ENCODE peak calls at places on chromosome 11, in six cellular contexts. V, G, D, F, T and I are unnamed samples.

GRCh38 chr11:71207996-71208774 is 44.2 kb downstream of the SHANK2 start:
- DNase-seq in V (no peak), G (no peak), D (no peak), F (no peak), T (no peak), I (no peak)

GRCh38 chr11:69419662-69420061 is 61.8 kb upstream of the LINC01488 start:
- DNase-seq in V (no peak), G (no peak), D (no peak), F (no peak), T (no peak), I (no peak)

GRCh38 chr11:46976182-46976854 is 39.8 kb downstream of the CSTPP1 start:
- DNase-seq in V (no peak), G (no peak), D (no peak), F (no peak), T (no peak), I (no peak)

GRCh38 chr11:67349036-67349435 is 4.3 kb downstream of the POLD4 start:
- DNase-seq in V (no peak), G (no peak), D (no peak), F (no peak), T (no peak), I (peak; percentile 54)

GRCh38 chr11:128766687-128767086 is 72.8 kb downstream of the FLI1 start:
- DNase-seq in V (no peak), G (no peak), D (no peak), F (no peak), T (no peak), I (no peak)

GRCh38 chr11:69634069-69634468 is 6.9 kb upstream of the CCND1 start:
- DNase-seq in V (no peak), G (no peak), D (no peak), F (no peak), T (no peak), I (no peak)

GRCh38 chr11:27205269-27205668 is 157.7 kb downstream of the CCDC34 start:
- DNase-seq in V (peak; percentile 53), G (no peak), D (no peak), F (no peak), T (no peak), I (no peak)

GRCh38 chr11:112310414-112310813 is 49.8 kb upstream of the PLET1 start:
- DNase-seq in V (peak; percentile 90), G (no peak), D (no peak), F (no peak), T (no peak), I (no peak)

GRCh38 chr11:70303070-70303469 is 32.6 kb downstream of the PPFIA1 start:
- DNase-seq in V (peak; percentile 44), G (no peak), D (no peak), F (peak; percentile 91), T (no peak), I (no peak)

GRCh38 chr11:1557168-1557884 is 14.7 kb downstream of the DUSP8 start:
- DNase-seq in V (no peak), G (no peak), D (no peak), F (no peak), T (no peak), I (no peak)

GRCh38 chr11:65150513-65151271 is 16.4 kb upstream of the SYVN1 start:
- DNase-seq in V (peak; percentile 98), G (peak; percentile 82), D (peak; percentile 90), F (peak; percentile 96), T (no peak), I (no peak)

GRCh38 chr11:2097356-2097997 is 41.7 kb downstream of the IGF2 start:
- DNase-seq in V (peak; percentile 22), G (no peak), D (no peak), F (peak; percentile 81), T (no peak), I (no peak)

GRCh38 chr11:2800655-2801531 is 84.7 kb downstream of the CDKN1C start:
- DNase-seq in V (no peak), G (no peak), D (no peak), F (no peak), T (no peak), I (no peak)

GRCh38 chr11:99015634-99016454 is 4.9 kb upstream of the CNTN5 start:
- DNase-seq in V (peak; percentile 74), G (peak; percentile 48), D (peak; percentile 12), F (peak; percentile 53), T (peak; percentile 67), I (peak; percentile 92)

GRCh38 chr11:1656061-1656441 is 26.5 kb downstream of the KRTAP5-5 start:
- DNase-seq in V (no peak), G (no peak), D (no peak), F (no peak), T (no peak), I (no peak)

GRCh38 chr11:59765068-59765770 is 10.0 kb downstream of the STX3 start:
- DNase-seq in V (no peak), G (no peak), D (no peak), F (no peak), T (no peak), I (no peak)

GRCh38 chr11:59758638-59759037 is 3.5 kb downstream of the STX3 start:
- DNase-seq in V (no peak), G (no peak), D (no peak), F (no peak), T (no peak), I (no peak)

GRCh38 chr11:59766542-59766941 is 11.4 kb downstream of the STX3 start:
- DNase-seq in V (no peak), G (no peak), D (no peak), F (no peak), T (no peak), I (no peak)

GRCh38 chr11:59759900-59760299 is 4.7 kb downstream of the STX3 start:
- DNase-seq in V (no peak), G (no peak), D (no peak), F (no peak), T (no peak), I (no peak)

DNA sequence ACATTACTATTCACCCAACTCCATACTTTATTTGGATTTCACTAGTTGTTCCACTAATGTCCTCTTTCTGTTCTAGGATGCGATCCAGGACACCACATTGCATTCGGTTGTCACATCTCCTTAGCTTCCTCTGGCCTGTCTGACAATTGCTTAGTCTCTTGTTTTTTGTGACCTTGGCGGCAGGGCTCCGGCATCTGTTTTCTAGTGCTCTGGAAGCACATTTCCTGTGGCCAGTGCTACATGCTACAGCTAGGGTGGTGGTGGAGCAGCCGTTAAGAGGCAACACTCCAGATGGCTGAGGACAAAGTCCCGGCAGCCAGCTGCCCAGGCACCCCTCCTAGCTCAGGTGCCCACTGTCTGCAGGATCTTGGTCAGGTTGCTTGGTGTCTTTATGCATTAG is 6.8 kb downstream of the STX3 start:
- DNase-seq in V (no peak), G (no peak), D (no peak), F (no peak), T (no peak), I (no peak)
- H3K79me2 ChIP-seq in V (peaks cover 96% of the 10 kb centered on the region), G (peaks cover 98% of the 10 kb centered on the region), D (peaks cover 89% of the 10 kb centered on the region), F (peaks cover 90% of the 10 kb centered on the region), T (peaks cover 90% of the 10 kb centered on the region), I (no peaks in the 10 kb centered on the region)

DNA sequence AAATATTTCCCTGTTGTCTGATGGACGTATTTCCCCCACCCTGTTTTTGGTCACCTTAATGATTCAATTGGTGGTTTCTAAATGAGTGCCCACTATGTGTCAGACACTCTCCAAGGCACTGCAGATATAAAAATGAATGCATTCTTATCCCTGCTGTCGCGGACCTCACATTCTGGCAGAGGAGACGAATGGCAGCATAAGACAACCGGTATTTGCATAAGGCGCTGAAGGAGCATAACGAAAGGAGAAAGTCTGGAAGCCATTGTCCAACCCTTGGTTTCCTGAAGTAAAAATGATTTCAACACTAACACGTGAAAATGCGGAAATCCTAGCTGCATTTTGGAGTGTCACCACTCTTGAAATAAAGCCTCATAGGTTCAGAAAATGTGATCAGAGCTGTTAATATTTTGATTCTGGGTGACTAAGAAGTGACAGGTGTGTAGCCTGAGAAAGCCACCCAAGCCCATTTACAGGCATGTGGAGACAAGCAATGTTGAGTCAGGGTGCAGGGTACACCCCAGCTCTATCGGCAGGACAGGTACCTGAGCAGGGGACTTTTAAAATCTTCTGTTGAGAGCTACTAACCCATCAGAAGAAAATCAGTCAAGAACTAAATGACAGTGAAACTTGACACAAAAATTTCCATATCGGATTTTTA is 10.1 kb upstream of the GAB2 start:
- DNase-seq in V (no peak), G (no peak), D (no peak), F (no peak), T (peak; percentile 35), I (no peak)
- H3K9ac ChIP-seq in V (no peak overlapping the region), G (no peak overlapping the region), D (no peak overlapping the region), F (no peak overlapping the region), T (peak overlapping the region; percentile 43), I (no peak overlapping the region)

GRCh38 chr11:34063061-34063795 is 11.7 kb downstream of the CAPRIN1 start:
- DNase-seq in V (no peak), G (peak; percentile 34), D (no peak), F (peak; percentile 24), T (no peak), I (no peak)

GRCh38 chr11:34068098-34068497 is 16.6 kb downstream of the CAPRIN1 start:
- DNase-seq in V (peak; percentile 27), G (no peak), D (no peak), F (peak; percentile 40), T (no peak), I (no peak)

GRCh38 chr11:34064291-34064690 is 12.8 kb downstream of the CAPRIN1 start:
- DNase-seq in V (no peak), G (no peak), D (no peak), F (no peak), T (no peak), I (no peak)

GRCh38 chr11:34065505-34066203 is 14.1 kb downstream of the CAPRIN1 start:
- DNase-seq in V (no peak), G (no peak), D (no peak), F (peak; percentile 45), T (no peak), I (no peak)

DNA sequence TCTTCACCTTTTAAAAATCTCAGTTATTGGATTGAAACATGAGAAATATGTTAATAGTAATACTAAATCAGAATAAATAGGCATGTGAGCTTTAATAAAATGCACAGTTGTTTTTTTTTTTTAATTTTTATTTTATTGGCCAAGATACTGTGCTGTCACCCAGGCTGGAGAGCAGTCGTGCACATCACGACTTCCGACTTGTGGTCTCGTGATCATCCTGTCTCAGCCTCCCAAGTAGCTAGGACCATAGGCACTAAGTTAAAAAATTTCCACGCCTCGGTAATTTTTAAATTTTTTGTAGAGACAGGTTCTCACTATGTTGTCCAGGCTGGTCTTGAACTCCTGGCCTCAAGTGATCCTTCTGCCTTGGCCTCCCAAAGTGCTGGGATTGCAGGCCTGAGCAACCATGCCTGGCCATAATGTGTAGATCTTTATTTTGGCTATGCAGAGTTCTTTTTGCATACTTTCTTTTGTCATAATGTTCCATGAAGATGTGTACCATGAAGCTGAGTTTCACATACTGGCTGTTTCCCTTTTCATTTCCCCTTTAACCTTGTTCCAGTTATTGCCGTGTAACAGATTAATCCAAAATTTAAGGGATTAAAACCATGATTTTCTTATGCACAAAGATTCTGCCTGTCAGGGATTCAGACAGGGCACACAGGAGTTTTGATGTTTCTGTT is 16.0 kb downstream of the CAPRIN1 start:
- DNase-seq in V (no peak), G (no peak), D (no peak), F (no peak), T (no peak), I (no peak)
- H3K9me2 ChIP-seq in V (no peaks in the 10 kb centered on the region), G (no peaks in the 10 kb centered on the region), D (no peaks in the 10 kb centered on the region), F (no peaks in the 10 kb centered on the region), T (no peaks in the 10 kb centered on the region), I (no peaks in the 10 kb centered on the region)

GRCh38 chr11:48047616-48048015 is 67.3 kb downstream of the PTPRJ start:
- DNase-seq in V (no peak), G (no peak), D (no peak), F (peak; percentile 70), T (no peak), I (peak; percentile 48)
- H3K79me2 ChIP-seq in V (peaks cover 81% of the 10 kb centered on the region), G (peaks cover 77% of the 10 kb centered on the region), D (peaks cover 5% of the 10 kb centered on the region), F (peaks cover 93% of the 10 kb centered on the region), T (no peaks in the 10 kb centered on the region), I (peaks cover 98% of the 10 kb centered on the region)

GRCh38 chr11:43922974-43923326 is 19.5 kb upstream of the C11orf96 start:
- DNase-seq in V (no peak), G (no peak), D (no peak), F (no peak), T (no peak), I (no peak)
- H3K9ac ChIP-seq in V (no peak overlapping the region), G (no peak overlapping the region), D (no peak overlapping the region), F (peak overlapping the region; percentile 45), T (peak overlapping the region; percentile 62), I (no peak overlapping the region)